ENCODE peak calls at places on chromosomes 2 and 18, in six cellular contexts. A, W, O, L, X and R are unnamed samples.
A peak's percentile ranks its signal among the peaks of the same experiment; 100 is the strongest.

GRCh38 chr2:60152226-60152833 is 401.1 kb downstream of the BCL11A start:
- DNase-seq in A (no peak), X (no peak), O (no peak), L (no peak), W (no peak), R (peak; percentile 28)

GRCh38 chr2:15388406-15389325 is 172.5 kb downstream of the NBAS start:
- DNase-seq in L (no peak), X (no peak), O (no peak), A (no peak), W (no peak), R (no peak)

GRCh38 chr2:173075781-173076556 is at the start of gene MAP3K20:
- DNase-seq in A (peak; percentile 31), W (peak; percentile 67), O (peak; percentile 59), X (peak; percentile 83), L (peak; percentile 65), R (peak; percentile 83)

GRCh38 chr2:118969734-118970395 is 27.9 kb downstream of the MARCO start:
- DNase-seq in A (no peak), O (no peak), X (no peak), L (no peak), W (no peak), R (no peak)

GRCh38 chr18:76380791-76381405 is 114.1 kb downstream of the ZNF516 start:
- DNase-seq in W (no peak), O (peak; percentile 23), X (no peak), L (no peak), A (no peak), R (no peak)

GRCh38 chr2:114170070-114170469 is 272.4 kb upstream of the DPP10 start:
- DNase-seq in X (no peak), O (no peak), L (no peak), A (no peak), W (no peak), R (no peak)

GRCh38 chr2:127278959-127279358 is 15.0 kb downstream of the ERCC3 start:
- DNase-seq in W (no peak), X (no peak), O (no peak), L (no peak), A (no peak), R (no peak)

GRCh38 chr2:230505162-230505561 is 89.2 kb downstream of the SP100 start:
- DNase-seq in O (no peak), X (no peak), L (no peak), W (peak; percentile 41), A (no peak), R (peak; percentile 31)

GRCh38 chr2:68352651-68353386 is 12.3 kb upstream of the PLEK start:
- DNase-seq in W (no peak), A (no peak), X (no peak), O (no peak), L (no peak), R (no peak)

GRCh38 chr2:27261926-27262298 is 935 bp downstream of the SLC30A3 start:
- DNase-seq in A (no peak), X (no peak), O (no peak), W (no peak), L (no peak), R (no peak)

GRCh38 chr2:70371753-70372152 is 69.9 kb upstream of the FAM136A start:
- DNase-seq in L (no peak), O (no peak), W (no peak), X (no peak), A (no peak), R (no peak)

GRCh38 chr2:206296128-206296527 is 21.7 kb downstream of the ZDBF2 start:
- DNase-seq in L (no peak), W (no peak), A (no peak), O (no peak), X (no peak), R (no peak)

GRCh38 chr2:118848381-118849225 is 1.2 kb upstream of the EN1 start:
- DNase-seq in A (no peak), L (no peak), X (no peak), O (no peak), W (no peak), R (peak; percentile 36)

GRCh38 chr2:32825291-32825712 is 121.5 kb upstream of the LTBP1 start:
- DNase-seq in X (no peak), A (no peak), L (no peak), O (no peak), W (no peak), R (no peak)

GRCh38 chr2:240596491-240596931 is 10.0 kb downstream of the CAPN10 start:
- DNase-seq in X (peak; percentile 30), W (no peak), L (no peak), A (no peak), O (no peak), R (no peak)

GRCh38 chr2:181176540-181176939 is 196.1 kb downstream of the UBE2E3 start:
- DNase-seq in A (no peak), W (no peak), O (no peak), X (no peak), L (no peak), R (no peak)

GRCh38 chr2:160583162-160583522 is 89.5 kb upstream of the RBMS1 start:
- DNase-seq in L (no peak), O (no peak), W (no peak), X (no peak), A (no peak), R (no peak)

GRCh38 chr18:13450289-13451207 is 232.0 kb downstream of the LDLRAD4 start:
- DNase-seq in O (no peak), L (no peak), W (no peak), A (no peak), X (no peak), R (peak; percentile 52)

GRCh38 chr2:111162718-111163331 is 42.1 kb downstream of the BCL2L11 start:
- DNase-seq in A (no peak), L (no peak), O (no peak), W (peak; percentile 29), X (no peak), R (no peak)

GRCh38 chr2:119223521-119224390 is at the start of gene STEAP3:
- DNase-seq in A (no peak), L (peak; percentile 77), O (peak; percentile 14), W (peak; percentile 77), X (peak; percentile 82), R (peak; percentile 94)

GRCh38 chr2:171317492-171318125 is 116.2 kb downstream of the METTL8 start:
- DNase-seq in W (peak; percentile 82), L (no peak), A (no peak), X (no peak), O (no peak), R (peak; percentile 31)

GRCh38 chr2:82740527-82740926 is 1718.6 kb downstream of the SUCLG1 start:
- DNase-seq in A (no peak), W (no peak), L (no peak), O (no peak), X (no peak), R (no peak)

GRCh38 chr2:163155279-163155883 is 316.8 kb upstream of the KCNH7 start:
- DNase-seq in L (no peak), A (no peak), W (peak; percentile 2), O (no peak), X (no peak), R (peak; percentile 19)